ENCODE peak calls at places on chromosome 16, in eight cellular contexts. D, T, X, R, E, N, S and M are unnamed samples.

GRCh38 chr16:89193021-89193575 is 7.2 kb downstream of the SLC22A31 start:
- DNase-seq in D (peak), T (no peak), X (peak), R (peak), E (peak), N (no peak), S (peak), M (no peak)

GRCh38 chr16:58499615-58500328 is at the start of gene NDRG4:
- DNase-seq in D (peak), T (peak), X (peak), R (peak), E (peak), N (peak), S (no peak), M (peak)

GRCh38 chr16:50301626-50302471 is 35.5 kb downstream of the ADCY7 start:
- DNase-seq in D (peak), T (peak), X (peak), R (peak), E (peak), N (no peak), S (no peak), M (no peak)

GRCh38 chr16:82995927-82996441 is 369.2 kb downstream of the CDH13 start:
- DNase-seq in D (peak), T (no peak), X (peak), R (peak), E (no peak), N (peak), S (no peak), M (peak)

GRCh38 chr16:81181013-81181720 is 57.3 kb upstream of the BCO1 start:
- DNase-seq in D (peak), T (no peak), X (peak), R (peak), E (peak), N (peak), S (no peak), M (peak)

GRCh38 chr16:65066646-65067045 is 55.2 kb downstream of the CDH11 start:
- DNase-seq in D (no peak), T (no peak), X (no peak), R (no peak), E (no peak), N (no peak), S (no peak), M (no peak)

GRCh38 chr16:56295739-56296527 is 104.6 kb downstream of the GNAO1 start:
- DNase-seq in D (no peak), T (peak), X (no peak), R (no peak), E (no peak), N (no peak), S (no peak), M (no peak)

GRCh38 chr16:84647830-84648594 is at the start of gene KLHL36:
- DNase-seq in D (no peak), T (peak), X (no peak), R (peak), E (peak), N (no peak), S (peak), M (no peak)

GRCh38 chr16:89557230-89557935 is 3.1 kb upstream of the RPL13 start:
- DNase-seq in D (peak), T (peak), X (peak), R (peak), E (peak), N (no peak), S (peak), M (no peak)

GRCh38 chr16:57998484-57998883 is 2.0 kb downstream of the ZNF319 start:
- DNase-seq in D (peak), T (no peak), X (no peak), R (peak), E (no peak), N (no peak), S (peak), M (no peak)

GRCh38 chr16:52611817-52612673 is 65.1 kb upstream of the TOX3 start:
- DNase-seq in D (no peak), T (no peak), X (no peak), R (no peak), E (no peak), N (no peak), S (no peak), M (no peak)

GRCh38 chr16:88356124-88356726 is 26.5 kb upstream of the ZNF469 start:
- DNase-seq in D (no peak), T (peak), X (no peak), R (no peak), E (peak), N (no peak), S (no peak), M (no peak)

GRCh38 chr16:57480754-57481230 is 5.5 kb downstream of the DOK4 start:
- DNase-seq in D (no peak), T (no peak), X (no peak), R (no peak), E (no peak), N (no peak), S (no peak), M (no peak)

GRCh38 chr16:12344577-12345343 is 368.2 kb downstream of the SNX29 start:
- DNase-seq in D (no peak), T (no peak), X (no peak), R (no peak), E (no peak), N (no peak), S (no peak), M (no peak)

GRCh38 chr16:31301708-31302400 is 42.1 kb downstream of the ITGAM start:
- DNase-seq in D (no peak), T (no peak), X (no peak), R (peak), E (no peak), N (no peak), S (no peak), M (no peak)

GRCh38 chr16:51524555-51525373 is 373.7 kb upstream of the SALL1 start:
- DNase-seq in D (peak), T (no peak), X (no peak), R (peak), E (no peak), N (no peak), S (no peak), M (no peak)

GRCh38 chr16:13335894-13336293 is 434.5 kb downstream of the SHISA9 start:
- DNase-seq in D (no peak), T (no peak), X (no peak), R (no peak), E (no peak), N (no peak), S (no peak), M (no peak)

GRCh38 chr16:83473926-83474660 is 333.7 kb upstream of the HSBP1 start:
- DNase-seq in D (no peak), T (no peak), X (no peak), R (peak), E (no peak), N (no peak), S (no peak), M (no peak)

GRCh38 chr16:65154321-65154720 is 32.5 kb upstream of the CDH11 start:
- DNase-seq in D (peak), T (no peak), X (no peak), R (no peak), E (no peak), N (no peak), S (no peak), M (no peak)

GRCh38 chr16:64545769-64546168 is 576.1 kb downstream of the CDH11 start:
- DNase-seq in D (peak), T (no peak), X (no peak), R (no peak), E (no peak), N (no peak), S (no peak), M (no peak)

GRCh38 chr16:78894872-78895271 is 705.7 kb downstream of the MAF start:
- DNase-seq in D (no peak), T (no peak), X (no peak), R (no peak), E (no peak), N (no peak), S (no peak), M (no peak)

GRCh38 chr16:77833906-77834599 is 45.7 kb downstream of the VAT1L start:
- DNase-seq in D (peak), T (no peak), X (peak), R (peak), E (no peak), N (no peak), S (no peak), M (peak)

GRCh38 chr16:84605339-84605848 is 12.5 kb downstream of the COTL1 start:
- DNase-seq in D (no peak), T (no peak), X (no peak), R (no peak), E (no peak), N (no peak), S (no peak), M (no peak)

GRCh38 chr16:70257391-70257790 is 5.7 kb upstream of the EXOSC6 start:
- DNase-seq in D (peak), T (no peak), X (no peak), R (peak), E (no peak), N (no peak), S (no peak), M (no peak)

GRCh38 chr16:1919680-1919998 is 1.4 kb upstream of the HS3ST6 start:
- DNase-seq in D (no peak), T (no peak), X (no peak), R (no peak), E (no peak), N (no peak), S (no peak), M (no peak)

GRCh38 chr16:53545433-53545832 is 42.4 kb upstream of the AKTIP start:
- DNase-seq in D (peak), T (no peak), X (no peak), R (no peak), E (no peak), N (no peak), S (peak), M (no peak)

GRCh38 chr16:50305441-50306061 is 39.2 kb downstream of the ADCY7 start:
- DNase-seq in D (no peak), T (peak), X (no peak), R (no peak), E (no peak), N (no peak), S (no peak), M (no peak)

GRCh38 chr16:53839150-53839549 is 135.2 kb downstream of the FTO start:
- DNase-seq in D (no peak), T (no peak), X (no peak), R (no peak), E (no peak), N (no peak), S (no peak), M (no peak)

GRCh38 chr16:50928065-50928464 is 186.2 kb downstream of the CYLD start:
- DNase-seq in D (no peak), T (no peak), X (no peak), R (no peak), E (no peak), N (no peak), S (no peak), M (no peak)

GRCh38 chr16:50322333-50322732 is 46.5 kb downstream of the BRD7 start:
- DNase-seq in D (no peak), T (no peak), X (no peak), R (no peak), E (no peak), N (no peak), S (no peak), M (no peak)

GRCh38 chr16:89175280-89176146 is 4.0 kb downstream of the CDH15 start:
- DNase-seq in D (no peak), T (no peak), X (no peak), R (no peak), E (no peak), N (no peak), S (no peak), M (no peak)

GRCh38 chr16:366476-366875 is 3.9 kb downstream of the MRPL28 start:
- DNase-seq in D (no peak), T (no peak), X (no peak), R (no peak), E (no peak), N (no peak), S (no peak), M (no peak)

GRCh38 chr16:56783332-56783731 is 53.4 kb downstream of the NUP93 start:
- DNase-seq in D (no peak), T (no peak), X (no peak), R (no peak), E (no peak), N (no peak), S (no peak), M (no peak)

GRCh38 chr16:88901718-88902337 is 35.4 kb upstream of the PABPN1L start:
- DNase-seq in D (no peak), T (no peak), X (no peak), R (no peak), E (no peak), N (no peak), S (no peak), M (no peak)

GRCh38 chr16:20879175-20880053 is 20.7 kb downstream of the DCUN1D3 start:
- DNase-seq in D (peak), T (no peak), X (no peak), R (peak), E (no peak), N (no peak), S (no peak), M (no peak)

DNA sequence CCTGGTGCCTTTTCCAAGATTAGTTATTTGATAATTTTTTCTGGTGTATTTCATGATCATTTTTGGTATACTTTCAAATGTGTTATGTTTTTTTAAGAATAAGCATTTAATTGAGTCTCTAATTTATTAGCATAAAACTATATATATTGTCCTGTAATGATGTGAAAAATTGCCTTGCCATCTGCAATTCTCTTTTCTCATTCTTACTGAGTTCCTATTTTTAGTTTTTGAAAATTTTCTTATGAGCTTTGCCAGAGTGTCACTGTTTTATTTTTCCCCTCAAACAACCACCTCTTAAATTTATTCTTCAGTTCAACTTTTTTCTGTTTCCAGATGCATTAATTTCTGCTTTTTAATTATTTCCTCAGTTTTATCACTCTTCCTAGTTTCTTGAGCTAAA is 59.3 kb downstream of the PRKCB start:
- DNase-seq in D (no peak), T (no peak), X (no peak), R (no peak), E (no peak), N (no peak), S (no peak), M (no peak)
- H3K4me3 ChIP-seq in D (no peak), T (no peak), X (no peak), R (no peak), E (no peak), N (no peak), S (no peak), M (no peak)

GRCh38 chr16:29744541-29745101 is 1.2 kb downstream of the C16orf54 start:
- DNase-seq in D (no peak), T (no peak), X (no peak), R (no peak), E (no peak), N (no peak), S (no peak), M (no peak)
- H3K4me3 ChIP-seq in D (no peak), T (peak), X (no peak), R (no peak), E (no peak), N (no peak), S (peak), M (no peak)

DNA sequence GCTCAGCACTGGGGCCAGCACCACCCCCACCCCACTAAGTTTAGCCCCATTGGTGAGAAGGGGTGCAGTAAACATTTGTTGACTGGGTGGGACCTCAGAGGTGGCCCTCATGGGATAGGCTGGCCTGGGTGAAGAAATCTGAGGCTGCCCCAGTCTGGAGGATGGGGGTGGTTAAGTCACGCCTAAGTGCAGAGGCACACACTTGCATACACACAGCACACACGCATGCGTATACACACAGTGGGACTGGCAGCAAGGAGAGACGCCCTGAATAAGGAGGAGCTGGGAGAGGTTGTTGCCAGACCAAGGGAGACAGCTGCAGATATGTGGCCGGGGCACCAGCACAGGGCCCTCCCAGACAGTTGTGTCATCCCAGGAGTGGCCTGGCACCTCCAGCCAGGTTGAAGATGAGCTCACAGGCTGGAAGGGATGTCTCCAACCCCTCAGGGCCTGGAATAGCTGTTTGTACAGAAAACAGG is 3.0 kb upstream of the BCAR1 start:
- DNase-seq in D (no peak), T (no peak), X (no peak), R (peak), E (peak), N (no peak), S (no peak), M (no peak)
- H3K4me3 ChIP-seq in D (no peak), T (no peak), X (no peak), R (no peak), E (peak), N (no peak), S (no peak), M (no peak)

DNA sequence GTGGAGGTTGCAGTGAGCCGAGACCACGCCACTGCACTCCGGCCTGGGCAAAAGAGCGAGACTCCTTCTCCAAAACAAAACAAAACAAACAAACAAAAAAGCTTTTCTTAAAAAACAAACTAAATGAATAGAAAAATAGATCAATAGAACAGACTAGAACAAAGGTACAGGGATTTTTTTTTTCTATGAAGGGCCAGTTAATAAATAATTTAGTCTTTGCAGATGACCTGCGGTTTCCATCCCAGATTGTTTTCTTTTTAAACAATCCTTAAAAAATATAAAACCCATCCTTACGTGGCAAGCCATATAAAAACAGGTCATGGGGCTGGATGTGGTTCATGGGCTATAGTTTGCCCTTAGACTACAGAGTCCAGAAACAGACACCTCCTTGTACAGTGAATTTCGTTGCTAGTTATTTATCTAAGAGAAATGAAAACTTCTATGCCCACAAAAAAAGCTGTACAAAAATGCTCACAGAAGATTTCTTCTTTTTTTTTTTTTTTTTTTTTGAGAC is 45.4 kb downstream of the CREBBP start:
- DNase-seq in D (no peak), T (no peak), X (no peak), R (no peak), E (no peak), N (no peak), S (no peak), M (no peak)
- H3K4me3 ChIP-seq in D (no peak), T (no peak), X (no peak), R (no peak), E (no peak), N (no peak), S (no peak), M (no peak)

DNA sequence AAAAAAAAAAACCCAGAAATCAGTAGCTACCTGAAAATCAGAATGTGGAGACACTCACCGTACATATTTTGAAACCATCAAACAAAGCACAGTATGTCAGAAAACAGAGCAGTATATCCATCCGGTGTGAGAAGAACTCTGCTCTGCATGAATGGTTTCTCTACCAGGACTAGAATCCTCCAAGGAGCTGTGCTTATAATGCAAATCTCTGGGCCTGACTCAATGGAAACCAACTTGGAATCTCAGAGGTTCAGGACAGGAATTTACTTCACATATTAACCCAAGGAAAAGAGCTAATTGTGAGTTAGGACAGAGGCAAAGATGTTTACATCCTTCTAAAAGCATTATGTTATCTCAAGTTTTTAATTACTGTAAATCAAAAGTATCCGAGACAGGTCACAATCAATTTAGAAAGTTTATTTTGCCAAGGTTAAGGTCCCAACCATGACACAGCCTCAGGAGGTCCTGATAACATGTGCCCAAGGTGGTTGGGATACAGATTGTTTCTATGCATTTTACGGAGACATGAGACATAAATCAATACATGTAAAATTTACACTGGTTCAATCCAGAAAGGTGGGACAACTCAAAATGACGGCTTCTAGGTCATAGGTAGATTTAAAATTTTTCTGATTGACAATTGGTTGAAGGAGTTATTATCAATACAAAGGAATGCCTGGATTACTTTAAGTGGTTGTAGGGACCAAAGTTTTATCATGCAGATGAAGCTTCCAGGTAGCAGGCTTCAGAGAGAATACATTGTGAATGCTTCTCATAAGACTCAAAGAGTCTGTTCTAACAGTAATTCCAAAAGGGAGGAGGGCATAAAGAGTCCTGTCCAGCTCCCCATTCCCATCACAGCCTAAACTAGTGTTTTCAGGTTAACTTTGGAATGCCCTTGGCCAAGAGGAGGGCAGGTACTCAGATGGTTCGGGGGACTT is 164.1 kb downstream of the CDH8 start:
- DNase-seq in D (no peak), T (no peak), X (no peak), R (no peak), E (no peak), N (no peak), S (no peak), M (no peak)
- H3K4me3 ChIP-seq in D (no peak), T (no peak), X (no peak), R (no peak), E (no peak), N (no peak), S (no peak), M (no peak)

DNA sequence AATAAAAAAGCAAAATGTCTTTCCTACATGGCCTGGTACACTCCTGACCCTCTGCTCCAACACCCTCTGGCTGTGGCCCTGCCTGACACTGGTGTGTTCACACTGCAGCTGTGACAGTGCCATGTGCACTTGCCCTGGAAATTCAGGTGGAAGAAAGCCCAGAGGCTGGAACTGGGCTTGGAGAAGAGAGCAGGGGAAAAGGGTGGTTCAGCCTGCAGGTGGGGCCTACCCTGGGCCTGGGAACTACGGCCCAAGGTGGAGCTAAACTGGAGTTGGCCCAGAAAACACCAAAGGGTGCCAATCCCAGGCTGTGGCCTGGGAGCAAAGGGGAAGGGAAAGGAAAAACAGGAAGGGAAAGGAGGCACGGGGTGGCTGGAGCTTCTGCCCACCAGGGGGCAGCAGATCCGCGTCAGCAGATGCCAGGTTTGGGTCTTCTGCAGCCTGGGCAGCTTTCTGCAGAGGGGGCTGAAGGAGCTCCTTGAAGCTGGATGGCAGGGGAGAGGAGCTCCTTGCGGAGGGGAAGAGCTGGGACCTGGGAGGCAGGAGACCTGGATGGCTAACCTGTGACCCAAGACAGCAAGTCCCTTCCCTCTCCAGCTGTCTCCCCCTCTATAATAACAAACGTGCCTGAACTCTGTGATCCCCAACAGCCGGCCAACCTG is 15.4 kb upstream of the CTCF start:
- DNase-seq in D (no peak), T (no peak), X (no peak), R (peak), E (peak), N (no peak), S (peak), M (no peak)
- H3K4me3 ChIP-seq in D (no peak), T (no peak), X (no peak), R (no peak), E (no peak), N (no peak), S (peak), M (no peak)